ENCODE peak calls at places on chromosomes 6 and 20, in seven cellular contexts. U is A549, B is heart left ventricle, K is brain microvascular endothelial cell, H is mesothelial cell of epicardium, R is endothelial cell of umbilical vein, X is progenitor cell of endocrine pancreas. C is an unnamed sample.

GRCh38 chr6:157832250-157832967 is 9.4 kb downstream of the SNX9 start:
- DNase-seq in K (no peak), U (no peak), X (no peak), H (no peak), R (no peak), B (no peak), C (no peak)

GRCh38 chr20:62887147-62887859 is 25.7 kb upstream of the TCFL5 start:
- DNase-seq in H (no peak), K (peak; percentile 96), B (no peak), U (no peak), X (no peak), R (peak; percentile 23), C (peak; percentile 84)

GRCh38 chr6:108574457-108575149 is 13.9 kb downstream of the FOXO3 start:
- DNase-seq in U (no peak), R (no peak), B (no peak), X (no peak), H (no peak), K (no peak), C (no peak)

GRCh38 chr20:37920679-37921322 is 17.9 kb downstream of the VSTM2L start:
- DNase-seq in B (no peak), R (no peak), H (no peak), U (no peak), K (no peak), X (no peak), C (no peak)

GRCh38 chr6:15674690-15675386 is 12.0 kb upstream of the DTNBP1 start:
- DNase-seq in K (no peak), U (no peak), B (no peak), R (no peak), X (no peak), H (no peak), C (no peak)

GRCh38 chr6:130517444-130517931 is 151.7 kb downstream of the TMEM200A start:
- DNase-seq in X (no peak), B (no peak), U (no peak), R (no peak), K (no peak), H (no peak), C (no peak)

GRCh38 chr20:21208999-21209398 is 83.1 kb downstream of the KIZ start:
- DNase-seq in H (no peak), R (no peak), B (no peak), U (no peak), K (no peak), X (no peak), C (no peak)

GRCh38 chr20:1122388-1123315 is 4.2 kb downstream of the PSMF1 start:
- DNase-seq in K (peak; percentile 62), X (no peak), U (no peak), R (peak; percentile 52), H (no peak), B (peak; percentile 46), C (peak; percentile 26)

GRCh38 chr6:158737710-158738615 is 81.2 kb downstream of the EZR start:
- DNase-seq in B (no peak), X (no peak), H (no peak), K (peak; percentile 48), R (no peak), U (peak; percentile 47), C (peak; percentile 42)

GRCh38 chr20:38790210-38791053 is 15.1 kb upstream of the PPP1R16B start:
- DNase-seq in B (no peak), R (peak; percentile 66), U (peak; percentile 46), X (no peak), H (no peak), K (peak; percentile 25), C (no peak)

GRCh38 chr6:41449399-41450245 is 96.6 kb upstream of the FOXP4 start:
- DNase-seq in U (no peak), B (no peak), H (no peak), K (no peak), X (no peak), R (no peak), C (no peak)

GRCh38 chr6:53879608-53880007 is 84.8 kb downstream of the LRRC1 start:
- DNase-seq in H (no peak), X (no peak), B (no peak), K (no peak), R (no peak), U (no peak), C (peak; percentile 28)
- TF ChIP-seq CTCF in H (no peak), X (no peak), B (no peak), K (no peak), R (no peak), U (no peak), C (no peak)

GRCh38 chr6:66421570-66421969 is 714.5 kb upstream of the EYS start:
- DNase-seq in B (no peak), X (no peak), H (no peak), U (no peak), K (no peak), R (no peak), C (no peak)
- TF ChIP-seq CTCF in B (no peak), X (peak; percentile 57), H (peak; percentile 37), U (no peak), K (peak; percentile 66), R (no peak), C (no peak)

GRCh38 chr6:88987922-88988321 is 24.5 kb upstream of the RNGTT start:
- DNase-seq in U (no peak), K (no peak), X (no peak), R (no peak), H (no peak), B (no peak), C (no peak)

GRCh38 chr6:88983532-88983931 is 20.1 kb upstream of the RNGTT start:
- DNase-seq in B (no peak), X (no peak), U (peak; percentile 10), R (peak; percentile 37), H (no peak), K (peak; percentile 34), C (peak; percentile 21)

GRCh38 chr6:88985901-88986300 is 22.5 kb upstream of the RNGTT start:
- DNase-seq in X (no peak), R (no peak), H (no peak), B (no peak), K (no peak), U (no peak), C (no peak)

GRCh38 chr6:88984152-88984551 is 20.7 kb upstream of the RNGTT start:
- DNase-seq in B (no peak), K (no peak), R (no peak), U (no peak), H (no peak), X (no peak), C (no peak)

DNA sequence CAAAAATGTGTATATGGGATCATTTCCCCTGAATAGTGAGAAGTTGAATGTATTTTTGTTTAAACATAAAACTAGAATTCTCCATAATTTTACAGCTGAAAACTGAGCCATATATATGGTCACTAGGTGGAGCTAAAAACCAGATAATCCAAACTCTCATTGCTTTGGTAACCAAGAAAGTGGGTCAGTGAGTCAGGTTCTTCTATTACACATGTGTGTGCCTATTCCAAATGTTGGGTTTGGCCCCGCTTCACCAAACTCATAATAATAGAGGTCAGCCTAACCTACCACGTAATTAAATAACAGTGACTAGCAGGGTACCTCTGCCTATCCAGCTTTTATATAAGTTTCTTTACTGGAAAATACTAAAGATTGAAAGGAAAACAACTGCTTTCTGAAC is 19.3 kb upstream of the RNGTT start:
- DNase-seq in B (peak; percentile 41), H (no peak), K (peak; percentile 48), R (peak; percentile 70), U (peak; percentile 56), X (no peak), C (peak; percentile 74)
- TF ChIP-seq CTCF in B (peak; percentile 83), H (peak; percentile 74), K (peak; percentile 54), R (peak; percentile 48), U (peak; percentile 72), X (peak; percentile 83), C (peak; percentile 86)

GRCh38 chr6:106974999-106975698 is 620 bp upstream of the CD24 start:
- DNase-seq in B (no peak), K (no peak), H (peak; percentile 75), R (no peak), X (peak; percentile 72), U (peak; percentile 18), C (no peak)
- TF ChIP-seq CTCF in B (no peak), K (no peak), H (peak; percentile 23), R (no peak), X (peak; percentile 43), U (peak; percentile 50), C (peak; percentile 49)

GRCh38 chr6:170522565-170523183 is 30.4 kb downstream of the PSMB1 start:
- DNase-seq in H (no peak), B (no peak), K (no peak), X (no peak), R (peak; percentile 21), U (no peak), C (no peak)
- TF ChIP-seq CTCF in H (no peak), B (peak; percentile 23), K (peak; percentile 69), X (peak; percentile 47), R (peak; percentile 13), U (peak; percentile 18), C (peak; percentile 53)

DNA sequence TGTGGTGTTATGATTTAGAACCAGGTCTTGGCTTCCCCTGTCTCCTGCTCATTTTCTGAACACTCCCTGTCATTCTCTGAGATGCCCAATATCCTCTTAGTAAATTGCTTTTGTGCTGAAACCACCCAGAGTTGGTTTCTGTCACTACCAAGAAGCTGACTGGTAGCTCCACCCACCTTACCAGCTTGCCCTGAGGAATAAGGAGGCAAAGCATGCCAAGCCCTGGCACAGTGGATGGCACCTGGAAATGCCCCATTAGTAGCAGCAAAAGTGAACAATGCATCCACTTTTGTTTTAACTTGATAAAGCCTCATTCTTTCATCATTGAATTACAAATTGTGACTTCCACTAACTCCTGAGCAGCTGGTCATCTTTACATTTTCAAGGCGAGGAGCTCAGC is 157.7 kb downstream of the CDC5L start:
- DNase-seq in K (no peak), R (no peak), B (no peak), X (no peak), U (no peak), H (no peak), C (no peak)
- TF ChIP-seq CTCF in K (no peak), R (no peak), B (no peak), X (no peak), U (no peak), H (no peak), C (no peak)